ENCODE peak calls at places on chromosomes 11 and 22, in six cellular contexts. H is stimulated activated CD4-positive, alpha-beta T cell treated with anti-CD3 and anti-CD28 coated beads, Interleukin-12 subunit alpha, Interleukin-12 subunit beta, amount 100 ng/mL, for 4 hours; L is endothelial cell; O is stimulated activated CD8-positive, alpha-beta memory T cell treated with anti-CD3 and anti-CD28 coated beads, Interleukin-15, amount 100 ng/mL, for 4 hours; B is sigmoid colon; U is NCI-H69. M is an unnamed sample.

GRCh38 chr11:47156333-47156732 is 20.3 kb downstream of the ARFGAP2 start:
- DNase-seq in L (no peak), U (peak), B (no peak), O (no peak), H (no peak), M (no peak)

GRCh38 chr11:34431979-34432378 is 6.8 kb upstream of the CAT start:
- DNase-seq in L (no peak), B (no peak), U (no peak), O (no peak), H (no peak), M (no peak)

GRCh38 chr22:40334060-40334459 is 12.2 kb upstream of the ADSL start:
- DNase-seq in H (no peak), L (no peak), O (no peak), U (no peak), B (no peak), M (no peak)

GRCh38 chr11:2110521-2110920 is 28.7 kb downstream of the IGF2 start:
- DNase-seq in O (no peak), H (no peak), U (no peak), L (no peak), B (no peak), M (no peak)

GRCh38 chr11:119014209-119014924 is 3.8 kb downstream of the RPS25 start:
- DNase-seq in H (no peak), L (no peak), O (no peak), B (no peak), U (no peak), M (no peak)

GRCh38 chr11:36605221-36606216 is 7.5 kb upstream of the RAG2 start:
- DNase-seq in U (no peak), H (no peak), L (no peak), O (no peak), B (no peak), M (no peak)

GRCh38 chr11:84381666-84382065 is 1095.5 kb upstream of the CCDC90B start:
- DNase-seq in U (no peak), H (no peak), B (no peak), O (no peak), L (no peak), M (no peak)

GRCh38 chr11:111476366-111476765 is 35.8 kb downstream of the BTG4 start:
- DNase-seq in H (no peak), U (no peak), O (no peak), B (no peak), L (no peak), M (no peak)

GRCh38 chr11:1873048-1873812 is 18.5 kb downstream of the PRR33 start:
- DNase-seq in O (no peak), L (no peak), U (peak), H (no peak), B (peak), M (no peak)

GRCh38 chr11:36258730-36259360 is 30.4 kb downstream of the COMMD9 start:
- DNase-seq in B (peak), L (peak), H (peak), O (no peak), U (peak), M (peak)

GRCh38 chr11:63710476-63711217 is 29.3 kb downstream of the RTN3 start:
- DNase-seq in H (no peak), L (no peak), U (no peak), O (no peak), B (no peak), M (no peak)

GRCh38 chr11:69333149-69333710 is 39.3 kb downstream of the MYEOV start:
- DNase-seq in B (peak), O (no peak), U (no peak), L (no peak), H (no peak), M (no peak)

GRCh38 chr22:39528080-39528661 is 4.4 kb downstream of the RPS19BP1 start:
- DNase-seq in H (no peak), B (no peak), L (no peak), U (peak), O (no peak), M (peak)

GRCh38 chr11:36441610-36442208 is 68.4 kb downstream of the TRAF6 start:
- DNase-seq in O (no peak), H (no peak), U (no peak), B (no peak), L (no peak), M (no peak)

GRCh38 chr11:117989351-117990102 is 3.3 kb downstream of the IL10RA start:
- DNase-seq in L (no peak), B (peak), O (no peak), U (no peak), H (no peak), M (no peak)

GRCh38 chr22:30943368-30943767 is 25.2 kb downstream of the MORC2 start:
- DNase-seq in O (no peak), H (peak), B (no peak), L (no peak), U (no peak), M (no peak)

GRCh38 chr22:28883657-28883916 is 215 bp downstream of the ZNRF3 start:
- DNase-seq in L (no peak), B (no peak), H (no peak), O (no peak), U (no peak), M (no peak)

GRCh38 chr11:34331329-34331728 is 26.5 kb downstream of the ABTB2 start:
- DNase-seq in H (no peak), U (peak), B (no peak), O (no peak), L (no peak), M (no peak)

GRCh38 chr22:19110064-19110458 is 12.2 kb downstream of the DGCR2 start:
- DNase-seq in O (no peak), L (no peak), U (peak), B (no peak), H (no peak), M (no peak)

GRCh38 chr11:111975076-111975806 is 38.1 kb downstream of the DIXDC1 start:
- DNase-seq in L (no peak), O (no peak), U (no peak), B (no peak), H (no peak), M (no peak)

GRCh38 chr11:69366591-69366990 is 72.6 kb downstream of the MYEOV start:
- DNase-seq in B (no peak), O (no peak), L (no peak), H (no peak), U (no peak), M (no peak)

GRCh38 chr11:72812604-72812967 is 1.6 kb upstream of the ATG16L2 start:
- DNase-seq in O (no peak), U (peak), B (no peak), L (no peak), H (no peak), M (no peak)

GRCh38 chr22:43012390-43012789 is 2.6 kb downstream of the PACSIN2 start:
- DNase-seq in H (no peak), U (no peak), B (no peak), L (no peak), O (no peak), M (no peak)

GRCh38 chr22:50725597-50725996 is 12.4 kb upstream of the ACR start:
- DNase-seq in O (no peak), B (no peak), U (no peak), L (no peak), H (no peak), M (no peak)

M was measured in BE2C.